ENCODE peak calls at places on chromosome 13, in nine cellular contexts. N is effector CD4-positive, alpha-beta T cell; W is mucosa of descending colon; X is stimulated activated CD4-positive, alpha-beta T cell treated with anti-CD3 and anti-CD28 coated beads, Interleukin-2, amount 100 ng/mL, for 24 hours; U is cardiac fibroblast; I is NCI-H2107; O is effector memory CD4-positive, alpha-beta T cell; M is IMR-90; K is activated CD8-positive, alpha-beta memory T cell treated with anti-CD3 and anti-CD28 coated beads for 4 hours. R is an unnamed sample.

GRCh38 chr13:113774177-113775107 is 15.4 kb downstream of the TMEM255B start:
- DNase-seq in X (no peak), O (no peak), U (peak), M (peak), I (no peak), N (no peak), K (no peak), W (no peak), R (no peak)

GRCh38 chr13:18946738-18947137 is 234.9 kb downstream of the TUBA3C start:
- DNase-seq in U (no peak), W (no peak), X (no peak), K (no peak), N (no peak), M (no peak), I (no peak), O (no peak), R (no peak)

GRCh38 chr13:110449225-110450015 is 112.1 kb downstream of the RAB20 start:
- DNase-seq in U (no peak), W (no peak), N (no peak), I (no peak), X (no peak), M (no peak), K (no peak), O (no peak), R (no peak)

GRCh38 chr13:24133396-24133795 is 27.1 kb upstream of the SPATA13 start:
- DNase-seq in W (no peak), N (no peak), I (no peak), U (no peak), K (no peak), O (no peak), X (no peak), M (no peak), R (no peak)

GRCh38 chr13:80084086-80084676 is 256.7 kb downstream of the SPRY2 start:
- DNase-seq in K (no peak), W (no peak), I (no peak), O (no peak), N (no peak), X (no peak), M (peak), U (peak), R (no peak)

GRCh38 chr13:59533561-59534337 is 630.0 kb downstream of the DIAPH3 start:
- DNase-seq in W (no peak), N (no peak), K (no peak), I (no peak), O (no peak), X (no peak), M (peak), U (peak), R (no peak)

GRCh38 chr13:105063676-105064075 is 1471.8 kb downstream of the EFNB2 start:
- DNase-seq in W (no peak), K (no peak), O (no peak), U (peak), I (no peak), X (no peak), M (peak), N (no peak), R (no peak)

GRCh38 chr13:109844396-109844795 is 58.0 kb upstream of the IRS2 start:
- DNase-seq in X (no peak), K (no peak), I (no peak), N (no peak), M (peak), W (no peak), O (no peak), U (peak), R (no peak)

GRCh38 chr13:48782429-48782840 is 128.7 kb downstream of the CYSLTR2 start:
- DNase-seq in K (no peak), U (peak), N (no peak), X (no peak), W (no peak), M (no peak), I (no peak), O (no peak), R (no peak)

GRCh38 chr13:99312493-99312883 is 5.3 kb upstream of the GPR183 start:
- DNase-seq in O (no peak), M (peak), X (no peak), I (no peak), U (peak), K (no peak), N (no peak), W (peak), R (no peak)

GRCh38 chr13:99796175-99796819 is 175.3 kb downstream of the ZIC5 start:
- DNase-seq in I (no peak), N (no peak), W (no peak), O (no peak), U (peak), M (peak), K (no peak), X (peak), R (no peak)

GRCh38 chr13:75480691-75481175 is 1.2 kb downstream of the TBC1D4 start:
- DNase-seq in M (peak), I (no peak), O (no peak), U (peak), N (no peak), X (peak), W (peak), K (no peak), R (peak)

GRCh38 chr13:47672982-47673670 is 327.9 kb downstream of the SUCLA2 start:
- DNase-seq in W (no peak), N (no peak), M (peak), O (no peak), U (peak), K (no peak), I (no peak), X (no peak), R (no peak)